ENCODE peak calls at places on chromosomes 3 and 15, in six cellular contexts. One of them, this sample, is unnamed.

GRCh38 chr3:62712776-62713175 is 162.4 kb downstream of the CADPS start:
- DNase-seq in kidney: no peak
- DNase-seq in cardiac muscle cell: no peak
- DNase-seq in breast epithelium: no peak
- DNase-seq in A549: no peak
- DNase-seq in B cell: no peak
- DNase-seq in this sample: no peak

GRCh38 chr15:40048155-40048792 is 9.3 kb upstream of the SRP14 start:
- DNase-seq in kidney: no peak
- DNase-seq in cardiac muscle cell: no peak
- DNase-seq in breast epithelium: no peak
- DNase-seq in A549: no peak
- DNase-seq in B cell: no peak
- DNase-seq in this sample: no peak

GRCh38 chr15:82129769-82130168 is 84.0 kb upstream of the MEX3B start:
- DNase-seq in kidney: no peak
- DNase-seq in cardiac muscle cell: peak; percentile 69
- DNase-seq in breast epithelium: no peak
- DNase-seq in A549: no peak
- DNase-seq in B cell: no peak
- DNase-seq in this sample: no peak

GRCh38 chr3:154247806-154248480 is 76.3 kb downstream of the DHX36 start:
- DNase-seq in kidney: no peak
- DNase-seq in cardiac muscle cell: no peak
- DNase-seq in breast epithelium: no peak
- DNase-seq in A549: no peak
- DNase-seq in B cell: no peak
- DNase-seq in this sample: no peak

GRCh38 chr3:197021231-197021630 is 8.4 kb downstream of the MELTF start:
- DNase-seq in kidney: no peak
- DNase-seq in cardiac muscle cell: no peak
- DNase-seq in breast epithelium: no peak
- DNase-seq in A549: no peak
- DNase-seq in B cell: no peak
- DNase-seq in this sample: no peak

GRCh38 chr3:189361103-189361835 is 189.5 kb downstream of the TPRG1 start:
- DNase-seq in kidney: no peak
- DNase-seq in cardiac muscle cell: no peak
- DNase-seq in breast epithelium: no peak
- DNase-seq in A549: no peak
- DNase-seq in B cell: no peak
- DNase-seq in this sample: no peak

GRCh38 chr3:65398953-65399352 is 639.8 kb downstream of the MAGI1 start:
- DNase-seq in kidney: no peak
- DNase-seq in cardiac muscle cell: no peak
- DNase-seq in breast epithelium: no peak
- DNase-seq in A549: no peak
- DNase-seq in B cell: no peak
- DNase-seq in this sample: no peak

GRCh38 chr15:62912808-62913207 is 129.7 kb upstream of the TPM1 start:
- DNase-seq in kidney: no peak
- DNase-seq in cardiac muscle cell: no peak
- DNase-seq in breast epithelium: no peak
- DNase-seq in A549: peak; percentile 39
- DNase-seq in B cell: no peak
- DNase-seq in this sample: no peak

GRCh38 chr3:189143321-189143720 is 28.4 kb upstream of the TPRG1 start:
- DNase-seq in kidney: no peak
- DNase-seq in cardiac muscle cell: no peak
- DNase-seq in breast epithelium: no peak
- DNase-seq in A549: no peak
- DNase-seq in B cell: no peak
- DNase-seq in this sample: no peak

GRCh38 chr3:172156309-172156998 is 117.1 kb downstream of the FNDC3B start:
- DNase-seq in kidney: peak; percentile 82
- DNase-seq in cardiac muscle cell: no peak
- DNase-seq in breast epithelium: peak; percentile 79
- DNase-seq in A549: no peak
- DNase-seq in B cell: no peak
- DNase-seq in this sample: no peak

GRCh38 chr3:172560026-172560425 is 36.8 kb upstream of the TNFSF10 start:
- DNase-seq in kidney: no peak
- DNase-seq in cardiac muscle cell: no peak
- DNase-seq in breast epithelium: no peak
- DNase-seq in A549: no peak
- DNase-seq in B cell: no peak
- DNase-seq in this sample: no peak

GRCh38 chr3:194688207-194688711 is 2.6 kb downstream of the FAM43A start:
- DNase-seq in kidney: peak; percentile 83
- DNase-seq in cardiac muscle cell: peak; percentile 48
- DNase-seq in breast epithelium: no peak
- DNase-seq in A549: no peak
- DNase-seq in B cell: peak; percentile 85
- DNase-seq in this sample: no peak

GRCh38 chr3:184230603-184231528 is 1.5 kb downstream of the VWA5B2 start:
- DNase-seq in kidney: peak; percentile 72
- DNase-seq in cardiac muscle cell: no peak
- DNase-seq in breast epithelium: peak; percentile 60
- DNase-seq in A549: no peak
- DNase-seq in B cell: no peak
- DNase-seq in this sample: no peak

DNA sequence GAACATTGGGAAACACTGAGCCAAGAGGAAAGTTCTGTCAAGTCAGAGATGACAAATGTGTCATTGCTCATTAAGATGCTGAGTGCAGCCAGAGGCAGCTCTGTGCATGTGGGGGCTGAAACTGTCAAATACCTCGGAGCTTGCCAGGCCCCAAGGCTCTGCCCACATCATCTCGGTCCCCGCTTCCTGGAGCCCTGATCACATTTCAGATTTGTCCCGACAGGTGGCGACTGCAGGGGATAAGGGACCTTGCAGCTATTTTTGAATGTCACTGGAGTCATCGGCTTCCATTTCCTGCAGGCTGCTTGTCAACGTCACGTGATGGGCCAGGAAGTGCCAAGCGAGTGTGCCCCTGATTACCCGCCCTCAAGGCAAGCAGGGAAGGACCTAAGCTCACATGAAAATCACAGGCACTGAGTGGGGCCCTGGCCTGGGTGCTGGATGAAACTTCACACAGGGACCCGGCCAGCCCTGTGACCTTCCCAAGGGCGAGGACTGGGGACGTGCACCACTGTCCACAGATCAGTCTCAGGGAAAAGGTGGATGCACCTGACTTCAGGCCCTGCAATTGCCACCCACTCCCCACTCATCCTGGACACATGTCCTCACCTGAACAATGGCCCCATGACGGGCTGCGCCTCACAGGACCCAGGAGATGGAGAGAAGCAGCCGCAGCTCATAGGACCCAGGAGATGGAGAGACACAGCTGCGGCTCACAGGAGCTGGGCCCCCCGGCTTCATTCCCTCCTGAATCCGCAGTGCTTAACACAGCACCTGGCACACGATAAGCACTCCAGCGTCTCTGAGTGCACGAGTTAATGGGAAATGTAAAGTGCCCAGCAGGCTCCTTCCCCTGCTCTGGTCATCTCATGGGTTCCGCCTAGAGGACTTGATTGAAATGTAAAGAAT is 73.4 kb downstream of the NUP210 start:
- DNase-seq in kidney: no peak
- DNase-seq in cardiac muscle cell: no peak
- DNase-seq in breast epithelium: no peak
- DNase-seq in A549: no peak
- DNase-seq in B cell: peak; percentile 42
- DNase-seq in this sample: no peak
- TF ChIP-seq CTCF in kidney: no peak
- TF ChIP-seq CTCF in cardiac muscle cell: no peak
- TF ChIP-seq CTCF in breast epithelium: no peak
- TF ChIP-seq CTCF in A549: no peak
- TF ChIP-seq CTCF in B cell: no peak
- TF ChIP-seq CTCF in this sample: no peak

DNA sequence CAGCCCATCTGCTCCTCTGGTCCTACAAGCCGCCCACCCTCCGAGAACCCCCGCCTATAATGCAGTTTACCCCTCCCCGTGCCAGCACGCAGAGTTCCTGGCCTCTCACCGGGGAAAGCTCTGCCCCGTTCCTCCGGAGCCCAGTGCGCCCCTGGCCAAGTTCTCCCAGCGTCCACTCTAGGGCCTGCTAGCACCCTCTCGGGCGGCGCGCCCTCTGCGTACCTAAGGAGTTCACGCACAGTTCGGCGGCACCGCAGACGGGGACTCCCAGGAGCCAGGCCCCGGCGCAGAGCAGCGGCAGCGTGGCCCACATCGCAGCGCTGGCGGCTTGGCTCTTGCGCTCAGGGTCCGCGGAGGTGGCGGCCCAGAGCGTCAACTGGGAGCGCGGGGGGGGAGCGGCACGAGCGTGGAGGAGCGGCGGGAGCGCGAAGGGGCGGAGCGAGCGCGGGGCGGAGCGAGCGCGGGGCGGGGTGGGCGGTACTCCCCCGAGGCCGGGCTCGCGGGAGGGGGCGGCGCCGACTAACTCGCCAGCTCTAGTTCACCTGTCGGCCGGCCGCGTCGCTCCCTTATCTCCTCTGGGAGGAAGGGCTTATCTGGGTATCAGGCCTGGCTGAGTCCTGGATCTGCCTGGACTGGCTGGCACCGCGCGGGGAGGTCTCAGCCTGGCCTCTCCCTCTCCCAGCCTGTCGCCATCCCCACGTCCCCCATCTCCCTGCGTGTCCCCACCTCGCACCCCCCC is at the start of gene CTSH:
- DNase-seq in kidney: peak; percentile 95
- DNase-seq in cardiac muscle cell: peak; percentile 65
- DNase-seq in breast epithelium: peak; percentile 67
- DNase-seq in A549: peak; percentile 78
- DNase-seq in B cell: peak; percentile 85
- DNase-seq in this sample: no peak
- TF ChIP-seq CTCF in kidney: no peak
- TF ChIP-seq CTCF in cardiac muscle cell: no peak
- TF ChIP-seq CTCF in breast epithelium: no peak
- TF ChIP-seq CTCF in A549: no peak
- TF ChIP-seq CTCF in B cell: no peak
- TF ChIP-seq CTCF in this sample: no peak

GRCh38 chr3:25831578-25831977 is 41.7 kb downstream of the OXSM start:
- DNase-seq in kidney: no peak
- DNase-seq in cardiac muscle cell: peak; percentile 55
- DNase-seq in breast epithelium: no peak
- DNase-seq in A549: no peak
- DNase-seq in B cell: no peak
- DNase-seq in this sample: no peak
- TF ChIP-seq CTCF in kidney: no peak
- TF ChIP-seq CTCF in cardiac muscle cell: peak; percentile 47
- TF ChIP-seq CTCF in breast epithelium: no peak
- TF ChIP-seq CTCF in A549: peak; percentile 14
- TF ChIP-seq CTCF in B cell: no peak
- TF ChIP-seq CTCF in this sample: no peak

GRCh38 chr3:73529280-73530029 is 95.3 kb downstream of the PDZRN3 start:
- DNase-seq in kidney: no peak
- DNase-seq in cardiac muscle cell: no peak
- DNase-seq in breast epithelium: no peak
- DNase-seq in A549: no peak
- DNase-seq in B cell: no peak
- DNase-seq in this sample: no peak
- TF ChIP-seq CTCF in kidney: no peak
- TF ChIP-seq CTCF in cardiac muscle cell: no peak
- TF ChIP-seq CTCF in breast epithelium: no peak
- TF ChIP-seq CTCF in A549: no peak
- TF ChIP-seq CTCF in B cell: no peak
- TF ChIP-seq CTCF in this sample: no peak

GRCh38 chr3:134333522-134334181 is 40.6 kb downstream of the AMOTL2 start:
- DNase-seq in kidney: no peak
- DNase-seq in cardiac muscle cell: peak; percentile 77
- DNase-seq in breast epithelium: peak; percentile 28
- DNase-seq in A549: no peak
- DNase-seq in B cell: no peak
- DNase-seq in this sample: peak; percentile 18
- TF ChIP-seq CTCF in kidney: no peak
- TF ChIP-seq CTCF in cardiac muscle cell: peak; percentile 36
- TF ChIP-seq CTCF in breast epithelium: no peak
- TF ChIP-seq CTCF in A549: no peak
- TF ChIP-seq CTCF in B cell: no peak
- TF ChIP-seq CTCF in this sample: no peak